ENCODE peak calls at places on chromosome 17, in seven cellular contexts. O is neural progenitor cell, N is dorsolateral prefrontal cortex, L is A549, W is cardiac muscle cell, R is ovary, Q is esophagus muscularis mucosa. U is an unnamed sample.

GRCh38 chr17:43931062-43931571 is 11.2 kb downstream of the PPY start:
- DNase-seq in O (no peak), N (no peak), L (no peak), W (no peak), R (no peak), Q (no peak), U (no peak)

GRCh38 chr17:31095239-31096105 is 695 bp downstream of the NF1 start:
- DNase-seq in O (peak), N (peak), L (peak), W (peak), R (peak), Q (no peak), U (peak)

GRCh38 chr17:2398655-2399571 is 1.9 kb downstream of the MNT start:
- DNase-seq in O (peak), N (peak), L (peak), W (peak), R (peak), Q (no peak), U (no peak)

GRCh38 chr17:49557204-49558024 is 18.3 kb upstream of the NXPH3 start:
- DNase-seq in O (peak), N (no peak), L (peak), W (peak), R (no peak), Q (no peak), U (no peak)

GRCh38 chr17:15935891-15936290 is 9.0 kb upstream of the ADORA2B start:
- DNase-seq in O (no peak), N (no peak), L (no peak), W (no peak), R (no peak), Q (no peak), U (no peak)

GRCh38 chr17:15157051-15157450 is 108.1 kb downstream of the PMP22 start:
- DNase-seq in O (no peak), N (no peak), L (no peak), W (peak), R (no peak), Q (peak), U (no peak)

GRCh38 chr17:68507581-68507980 is 4.6 kb upstream of the PRKAR1A start:
- DNase-seq in O (no peak), N (no peak), L (no peak), W (peak), R (no peak), Q (no peak), U (no peak)

GRCh38 chr17:74454197-74455024 is 12.0 kb upstream of the CD300A start:
- DNase-seq in O (peak), N (peak), L (peak), W (peak), R (no peak), Q (peak), U (peak)

GRCh38 chr17:78337244-78338109 is 22.4 kb downstream of the SOCS3 start:
- DNase-seq in O (no peak), N (no peak), L (peak), W (peak), R (no peak), Q (no peak), U (no peak)

GRCh38 chr17:27491713-27492190 is 35.5 kb downstream of the KSR1 start:
- DNase-seq in O (peak), N (peak), L (no peak), W (no peak), R (no peak), Q (no peak), U (no peak)

GRCh38 chr17:73697872-73698271 is 53.6 kb upstream of the SDK2 start:
- DNase-seq in O (no peak), N (no peak), L (no peak), W (no peak), R (no peak), Q (no peak), U (no peak)

GRCh38 chr17:42097691-42098661 is at the start of gene ZNF385C:
- DNase-seq in O (peak), N (no peak), L (no peak), W (no peak), R (no peak), Q (no peak), U (no peak)

GRCh38 chr17:76248013-76248782 is 7.9 kb upstream of the RNF157 start:
- DNase-seq in O (no peak), N (no peak), L (no peak), W (no peak), R (no peak), Q (no peak), U (no peak)

GRCh38 chr17:67983289-67983688 is 13.0 kb downstream of the C17orf58 start:
- DNase-seq in O (no peak), N (no peak), L (no peak), W (no peak), R (no peak), Q (no peak), U (no peak)

GRCh38 chr17:57561072-57561861 is 183.8 kb downstream of the CCDC182 start:
- DNase-seq in O (no peak), N (no peak), L (no peak), W (no peak), R (no peak), Q (no peak), U (no peak)

GRCh38 chr17:51536627-51537026 is 276.3 kb downstream of the UTP18 start:
- DNase-seq in O (no peak), N (no peak), L (no peak), W (no peak), R (no peak), Q (no peak), U (no peak)

GRCh38 chr17:44781553-44782348 is 23.0 kb downstream of the ADAM11 start:
- DNase-seq in O (peak), N (no peak), L (no peak), W (peak), R (peak), Q (no peak), U (no peak)

GRCh38 chr17:82952019-82952418 is 112.2 kb upstream of the ZNF750 start:
- DNase-seq in O (no peak), N (no peak), L (no peak), W (no peak), R (no peak), Q (no peak), U (no peak)

GRCh38 chr17:72906306-72906705 is 186.2 kb downstream of the SLC39A11 start:
- DNase-seq in O (no peak), N (no peak), L (no peak), W (no peak), R (no peak), Q (no peak), U (no peak)

GRCh38 chr17:62703776-62704380 is 76.4 kb downstream of the MRC2 start:
- DNase-seq in O (peak), N (peak), L (peak), W (peak), R (peak), Q (no peak), U (no peak)

GRCh38 chr17:62705116-62705515 is 77.6 kb downstream of the MRC2 start:
- DNase-seq in O (peak), N (no peak), L (no peak), W (peak), R (no peak), Q (no peak), U (no peak)

GRCh38 chr17:62705781-62706597 is 78.5 kb downstream of the MRC2 start:
- DNase-seq in O (peak), N (peak), L (no peak), W (peak), R (peak), Q (no peak), U (no peak)

GRCh38 chr17:62703269-62703775 is 75.9 kb downstream of the MRC2 start:
- DNase-seq in O (no peak), N (no peak), L (peak), W (no peak), R (peak), Q (no peak), U (no peak)

GRCh38 chr17:62704381-62704971 is 77.0 kb downstream of the MRC2 start:
- DNase-seq in O (no peak), N (peak), L (peak), W (peak), R (peak), Q (no peak), U (no peak)
- H3K27ac ChIP-seq in O (no peak), N (peak), L (peak), W (peak), R (peak), Q (peak), U (no peak)

GRCh38 chr17:70552982-70553334 is 383.6 kb downstream of the KCNJ2 start:
- DNase-seq in O (peak), N (no peak), L (no peak), W (no peak), R (no peak), Q (no peak), U (no peak)

GRCh38 chr17:70555723-70556122 is 386.4 kb downstream of the KCNJ2 start:
- DNase-seq in O (no peak), N (no peak), L (no peak), W (no peak), R (no peak), Q (no peak), U (no peak)

GRCh38 chr17:70552230-70552981 is 383.1 kb downstream of the KCNJ2 start:
- DNase-seq in O (peak), N (no peak), L (peak), W (peak), R (no peak), Q (no peak), U (no peak)
- TF ChIP-seq CTCF in O (peak), N (peak), L (peak), W (peak), R (peak), Q (peak), U (peak)

GRCh38 chr17:80763293-80763867 is 218.7 kb downstream of the RPTOR start:
- DNase-seq in O (no peak), N (no peak), L (no peak), W (no peak), R (no peak), Q (no peak), U (no peak)

GRCh38 chr17:80768936-80769335 is 222.7 kb upstream of the CHMP6 start:
- DNase-seq in O (no peak), N (no peak), L (no peak), W (no peak), R (no peak), Q (no peak), U (no peak)

GRCh38 chr17:80769516-80769915 is 222.1 kb upstream of the CHMP6 start:
- DNase-seq in O (no peak), N (peak), L (no peak), W (no peak), R (no peak), Q (no peak), U (no peak)

GRCh38 chr17:80765241-80766022 is 220.8 kb downstream of the RPTOR start:
- DNase-seq in O (no peak), N (peak), L (no peak), W (no peak), R (no peak), Q (no peak), U (no peak)

GRCh38 chr17:80766290-80766689 is 221.7 kb downstream of the RPTOR start:
- DNase-seq in O (no peak), N (no peak), L (no peak), W (no peak), R (no peak), Q (no peak), U (no peak)
- H3K27ac ChIP-seq in O (no peak), N (no peak), L (no peak), W (no peak), R (no peak), Q (no peak), U (no peak)

DNA sequence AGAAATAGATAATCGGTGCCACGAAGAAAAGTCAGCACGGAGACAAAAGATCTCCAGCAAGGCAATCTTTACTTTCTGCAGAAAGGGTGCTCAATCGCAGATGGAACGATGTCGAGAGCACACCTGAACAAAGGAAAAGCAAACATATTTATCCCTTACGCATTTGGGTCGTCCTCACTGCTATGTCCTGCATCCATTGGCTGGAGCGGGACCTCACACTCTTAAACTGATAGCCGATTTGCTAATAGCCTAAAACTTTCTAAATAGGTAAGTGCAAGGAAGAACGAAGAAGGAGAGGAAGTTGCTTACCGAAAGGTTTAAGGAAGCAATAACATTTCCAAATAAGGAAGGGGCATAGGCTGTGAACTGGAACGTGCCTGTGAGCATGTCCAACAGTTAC is 1.2 kb upstream of the AKAP10 start:
- DNase-seq in O (no peak), N (no peak), L (no peak), W (no peak), R (no peak), Q (no peak), U (no peak)
- TF ChIP-seq CTCF in O (no peak), N (no peak), L (no peak), W (no peak), R (no peak), Q (no peak), U (no peak)

GRCh38 chr17:58569216-58569615 is 54.8 kb upstream of the MTMR4 start:
- DNase-seq in O (no peak), N (no peak), L (no peak), W (no peak), R (no peak), Q (no peak), U (no peak)
- H3K27ac ChIP-seq in O (no peak), N (no peak), L (no peak), W (no peak), R (no peak), Q (no peak), U (no peak)

DNA sequence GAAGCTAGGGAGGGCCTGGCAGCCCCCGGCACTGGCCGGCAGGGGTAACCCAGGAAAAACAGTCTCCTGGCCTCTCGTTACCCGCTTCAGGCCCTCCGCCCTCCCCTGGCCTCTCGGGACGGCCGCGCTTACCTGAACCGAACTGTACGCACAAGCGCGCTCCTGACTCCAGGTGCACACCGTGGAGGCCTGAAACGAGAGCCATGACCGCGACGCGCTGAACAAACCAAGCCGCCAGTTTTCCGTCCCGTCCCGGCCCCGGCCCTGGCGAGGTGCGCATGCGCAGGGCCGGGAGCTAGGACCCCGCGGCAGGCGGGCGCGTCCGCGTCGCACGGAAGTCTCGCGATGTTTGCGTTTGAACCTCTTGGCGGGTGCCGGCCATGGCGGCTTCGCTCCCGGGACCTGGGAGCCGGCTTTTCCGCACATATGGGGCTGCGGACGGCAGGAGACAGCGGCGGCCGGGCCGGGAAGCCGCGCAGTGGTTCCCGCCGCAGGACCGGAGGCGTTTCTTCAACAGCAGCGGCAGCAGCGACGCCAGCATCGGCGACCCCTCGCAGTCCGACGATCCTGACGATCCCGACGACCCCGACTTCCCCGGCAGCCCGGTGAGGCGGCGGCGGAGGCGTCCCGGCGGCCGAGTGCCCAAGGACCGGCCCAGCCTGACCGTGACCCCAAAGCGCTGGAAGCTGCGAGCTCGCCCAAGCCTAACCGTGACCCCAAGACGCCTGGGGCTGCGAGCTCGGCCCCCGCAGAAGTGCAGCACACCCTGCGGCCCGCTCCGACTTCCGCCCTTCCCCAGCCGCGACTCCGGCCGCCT is at the start of gene HASPIN:
- DNase-seq in O (peak), N (peak), L (peak), W (peak), R (peak), Q (peak), U (peak)
- TF ChIP-seq CTCF in O (peak), N (peak), L (no peak), W (peak), R (peak), Q (peak), U (peak)

DNA sequence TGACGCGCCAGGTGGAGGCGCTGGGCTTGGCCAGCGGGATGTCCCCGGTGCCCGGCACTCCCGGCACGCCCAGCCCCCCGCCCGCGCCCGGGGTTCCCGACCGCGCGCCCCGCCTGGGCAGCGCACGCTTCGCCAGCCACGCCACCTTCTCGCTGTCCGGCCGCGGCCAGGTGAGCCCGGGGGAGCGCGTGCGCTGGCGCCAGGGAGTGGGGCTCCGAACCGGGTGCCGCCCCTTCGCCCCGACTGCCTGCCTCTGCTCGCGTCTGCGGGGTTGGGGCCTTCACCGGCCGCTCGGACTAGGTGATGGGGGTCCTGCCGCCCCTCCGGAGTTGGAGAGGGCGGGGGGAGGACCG is 482 bp downstream of the SMTNL2 start:
- DNase-seq in O (no peak), N (no peak), L (no peak), W (no peak), R (peak), Q (no peak), U (no peak)
- H3K27ac ChIP-seq in O (no peak), N (no peak), L (no peak), W (peak), R (peak), Q (peak), U (no peak)

GRCh38 chr17:5667871-5668270 is 83.6 kb upstream of the NLRP1 start:
- DNase-seq in O (peak), N (no peak), L (no peak), W (no peak), R (no peak), Q (no peak), U (no peak)
- TF ChIP-seq CTCF in O (peak), N (peak), L (no peak), W (no peak), R (no peak), Q (no peak), U (no peak)

GRCh38 chr17:8466873-8467272 is 31.2 kb downstream of the NDEL1 start:
- DNase-seq in O (no peak), N (no peak), L (no peak), W (no peak), R (no peak), Q (no peak), U (no peak)
- H3K27ac ChIP-seq in O (no peak), N (peak), L (no peak), W (no peak), R (no peak), Q (no peak), U (peak)

DNA sequence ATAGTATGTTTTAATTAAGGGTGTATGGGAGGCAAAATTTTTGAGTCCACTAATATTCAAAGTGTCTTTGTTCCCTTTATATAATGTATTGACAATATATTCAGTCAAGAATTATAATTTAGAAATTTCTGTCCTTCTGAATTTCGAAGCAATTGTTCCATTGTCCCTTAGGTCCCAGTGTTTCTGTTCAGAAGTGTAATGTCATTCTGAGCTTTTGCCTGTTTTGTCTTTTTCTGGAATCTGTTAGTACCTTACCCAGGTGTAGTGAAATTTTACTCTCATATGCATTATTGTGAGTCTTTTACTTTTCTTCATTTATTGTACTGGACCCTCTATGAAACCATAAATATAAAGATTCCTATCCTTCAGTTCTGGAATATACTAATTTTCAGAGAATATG is 505.7 kb upstream of the KIF2B start:
- DNase-seq in O (no peak), N (no peak), L (no peak), W (no peak), R (no peak), Q (no peak), U (no peak)
- TF ChIP-seq CTCF in O (no peak), N (no peak), L (no peak), W (no peak), R (no peak), Q (no peak), U (no peak)